ENCODE peak calls at places on chromosome 15, in eight cellular contexts. R is LoVo, F is fibroblast of mammary gland, B is NCI-H69, P is heart right ventricle, A is cardiac fibroblast, L is RCC 7860, G is stromal cell of bone marrow. J is an unnamed sample.

GRCh38 chr15:72902929-72903260 is 119.3 kb upstream of the ADPGK start:
- DNase-seq in R (no peak), B (no peak), A (no peak), L (no peak), G (no peak), F (no peak), P (no peak), J (no peak)

GRCh38 chr15:100914876-100915275 is 4.3 kb upstream of the LRRK1 start:
- DNase-seq in P (no peak), A (no peak), G (no peak), L (no peak), F (no peak), R (no peak), B (no peak), J (no peak)

GRCh38 chr15:66231421-66232266 is 21.9 kb downstream of the MEGF11 start:
- DNase-seq in A (peak; percentile 16), L (no peak), F (peak; percentile 50), P (no peak), R (no peak), B (peak; percentile 91), G (peak; percentile 28), J (no peak)

GRCh38 chr15:30023798-30024295 is 58.9 kb upstream of the GOLGA8J start:
- DNase-seq in A (peak; percentile 51), L (no peak), F (peak; percentile 24), R (no peak), P (peak; percentile 9), B (peak; percentile 5), G (peak; percentile 19), J (no peak)

GRCh38 chr15:82532383-82532990 is 7.8 kb downstream of the RPS17 start:
- DNase-seq in P (no peak), B (no peak), R (no peak), F (no peak), L (peak; percentile 1), G (no peak), A (no peak), J (no peak)

GRCh38 chr15:92629975-92630626 is 25.5 kb downstream of the FAM174B start:
- DNase-seq in F (no peak), P (no peak), B (peak; percentile 7), L (no peak), G (no peak), R (no peak), A (no peak), J (no peak)

GRCh38 chr15:92059036-92059970 is 205.8 kb downstream of the SLCO3A1 start:
- DNase-seq in F (no peak), R (no peak), L (no peak), A (no peak), G (no peak), P (peak; percentile 34), B (peak; percentile 66), J (no peak)

GRCh38 chr15:66955871-66956585 is 109.4 kb upstream of the SMAD3 start:
- DNase-seq in L (peak; percentile 80), G (no peak), A (peak; percentile 76), R (peak; percentile 73), P (no peak), B (peak; percentile 34), F (peak; percentile 57), J (peak; percentile 40)

J was measured in ACHN.